ENCODE peak calls at places on chromosomes 1 and 21, in six cellular contexts. One of them, this sample, is unnamed.

GRCh38 chr1:25494952-25495351 is 48.5 kb upstream of the LDLRAP1 start:
- DNase-seq in IMR-90: no peak
- DNase-seq in mesendoderm: no peak
- DNase-seq in neuronal stem cell: no peak
- DNase-seq in H1: no peak
- DNase-seq in trophoblast cell: no peak
- DNase-seq in this sample: no peak

GRCh38 chr1:223045164-223045957 is 97.7 kb downstream of the TLR5 start:
- DNase-seq in IMR-90: no peak
- DNase-seq in mesendoderm: no peak
- DNase-seq in neuronal stem cell: no peak
- DNase-seq in H1: no peak
- DNase-seq in trophoblast cell: no peak
- DNase-seq in this sample: no peak

GRCh38 chr1:151056574-151056973 is 2.8 kb downstream of the CDC42SE1 start:
- DNase-seq in IMR-90: no peak
- DNase-seq in mesendoderm: no peak
- DNase-seq in neuronal stem cell: no peak
- DNase-seq in H1: no peak
- DNase-seq in trophoblast cell: no peak
- DNase-seq in this sample: no peak

GRCh38 chr21:14877581-14878228 is 187.1 kb downstream of the NRIP1 start:
- DNase-seq in IMR-90: peak
- DNase-seq in mesendoderm: no peak
- DNase-seq in neuronal stem cell: no peak
- DNase-seq in H1: no peak
- DNase-seq in trophoblast cell: no peak
- DNase-seq in this sample: no peak

GRCh38 chr1:21865943-21866628 is 54.0 kb downstream of the LDLRAD2 start:
- DNase-seq in IMR-90: no peak
- DNase-seq in mesendoderm: peak
- DNase-seq in neuronal stem cell: no peak
- DNase-seq in H1: peak
- DNase-seq in trophoblast cell: peak
- DNase-seq in this sample: peak

GRCh38 chr21:17769049-17769845 is 49.9 kb downstream of the C21orf91 start:
- DNase-seq in IMR-90: no peak
- DNase-seq in mesendoderm: no peak
- DNase-seq in neuronal stem cell: no peak
- DNase-seq in H1: no peak
- DNase-seq in trophoblast cell: no peak
- DNase-seq in this sample: no peak

GRCh38 chr1:6166221-6166620 is 13.9 kb downstream of the CHD5 start:
- DNase-seq in IMR-90: no peak
- DNase-seq in mesendoderm: no peak
- DNase-seq in neuronal stem cell: no peak
- DNase-seq in H1: no peak
- DNase-seq in trophoblast cell: no peak
- DNase-seq in this sample: no peak

GRCh38 chr1:119327066-119327435 is 41.5 kb upstream of the HAO2 start:
- DNase-seq in IMR-90: no peak
- DNase-seq in mesendoderm: peak
- DNase-seq in neuronal stem cell: no peak
- DNase-seq in H1: peak
- DNase-seq in trophoblast cell: no peak
- DNase-seq in this sample: peak

GRCh38 chr21:31988492-31989285 is 115.9 kb downstream of the HUNK start:
- DNase-seq in IMR-90: peak
- DNase-seq in mesendoderm: peak
- DNase-seq in neuronal stem cell: no peak
- DNase-seq in H1: no peak
- DNase-seq in trophoblast cell: no peak
- DNase-seq in this sample: peak

GRCh38 chr21:35974801-35975200 is 85.5 kb downstream of the SETD4 start:
- DNase-seq in IMR-90: peak
- DNase-seq in mesendoderm: no peak
- DNase-seq in neuronal stem cell: no peak
- DNase-seq in H1: no peak
- DNase-seq in trophoblast cell: no peak
- DNase-seq in this sample: no peak

GRCh38 chr1:25810341-25811299 is 9.1 kb upstream of the MTFR1L start:
- DNase-seq in IMR-90: peak
- DNase-seq in mesendoderm: peak
- DNase-seq in neuronal stem cell: peak
- DNase-seq in H1: peak
- DNase-seq in trophoblast cell: peak
- DNase-seq in this sample: peak

GRCh38 chr1:11107541-11107940 is 7.9 kb upstream of the EXOSC10 start:
- DNase-seq in IMR-90: no peak
- DNase-seq in mesendoderm: no peak
- DNase-seq in neuronal stem cell: no peak
- DNase-seq in H1: no peak
- DNase-seq in trophoblast cell: no peak
- DNase-seq in this sample: no peak

GRCh38 chr1:111448482-111448917 is 556 bp downstream of the WDR77 start:
- DNase-seq in IMR-90: peak
- DNase-seq in mesendoderm: peak
- DNase-seq in neuronal stem cell: no peak
- DNase-seq in H1: no peak
- DNase-seq in trophoblast cell: no peak
- DNase-seq in this sample: no peak

GRCh38 chr1:172638885-172639831 is 19.7 kb upstream of the FASLG start:
- DNase-seq in IMR-90: peak
- DNase-seq in mesendoderm: peak
- DNase-seq in neuronal stem cell: no peak
- DNase-seq in H1: no peak
- DNase-seq in trophoblast cell: peak
- DNase-seq in this sample: peak

GRCh38 chr21:41695513-41695912 is 71.3 kb downstream of the RIPK4 start:
- DNase-seq in IMR-90: no peak
- DNase-seq in mesendoderm: no peak
- DNase-seq in neuronal stem cell: no peak
- DNase-seq in H1: no peak
- DNase-seq in trophoblast cell: no peak
- DNase-seq in this sample: no peak

GRCh38 chr1:110024613-110025012 is 9.8 kb upstream of the STRIP1 start:
- DNase-seq in IMR-90: no peak
- DNase-seq in mesendoderm: no peak
- DNase-seq in neuronal stem cell: no peak
- DNase-seq in H1: no peak
- DNase-seq in trophoblast cell: no peak
- DNase-seq in this sample: no peak

GRCh38 chr1:201506573-201507567 is at the start of gene CSRP1:
- DNase-seq in IMR-90: peak
- DNase-seq in mesendoderm: peak
- DNase-seq in neuronal stem cell: no peak
- DNase-seq in H1: no peak
- DNase-seq in trophoblast cell: peak
- DNase-seq in this sample: peak

GRCh38 chr1:60245371-60245770 is 171.8 kb upstream of the C1orf87 start:
- DNase-seq in IMR-90: no peak
- DNase-seq in mesendoderm: no peak
- DNase-seq in neuronal stem cell: no peak
- DNase-seq in H1: no peak
- DNase-seq in trophoblast cell: no peak
- DNase-seq in this sample: no peak

GRCh38 chr1:215777370-215777925 is 210.3 kb downstream of the KCTD3 start:
- DNase-seq in IMR-90: peak
- DNase-seq in mesendoderm: no peak
- DNase-seq in neuronal stem cell: no peak
- DNase-seq in H1: no peak
- DNase-seq in trophoblast cell: no peak
- DNase-seq in this sample: peak

GRCh38 chr21:43622796-43623195 is 36.5 kb downstream of the HSF2BP start:
- DNase-seq in IMR-90: no peak
- DNase-seq in mesendoderm: no peak
- DNase-seq in neuronal stem cell: no peak
- DNase-seq in H1: no peak
- DNase-seq in trophoblast cell: no peak
- DNase-seq in this sample: no peak

GRCh38 chr1:110312188-110313121 is 26.7 kb upstream of the RBM15 start:
- DNase-seq in IMR-90: peak
- DNase-seq in mesendoderm: peak
- DNase-seq in neuronal stem cell: peak
- DNase-seq in H1: peak
- DNase-seq in trophoblast cell: peak
- DNase-seq in this sample: peak

GRCh38 chr1:116306837-116307442 is 66.1 kb upstream of the ATP1A1 start:
- DNase-seq in IMR-90: no peak
- DNase-seq in mesendoderm: no peak
- DNase-seq in neuronal stem cell: no peak
- DNase-seq in H1: no peak
- DNase-seq in trophoblast cell: no peak
- DNase-seq in this sample: no peak

GRCh38 chr1:10429868-10430215 is 391 bp upstream of the CENPS start:
- DNase-seq in IMR-90: peak
- DNase-seq in mesendoderm: no peak
- DNase-seq in neuronal stem cell: no peak
- DNase-seq in H1: no peak
- DNase-seq in trophoblast cell: no peak
- DNase-seq in this sample: no peak

GRCh38 chr1:38050397-38051141 is 4.0 kb upstream of the POU3F1 start:
- DNase-seq in IMR-90: peak
- DNase-seq in mesendoderm: no peak
- DNase-seq in neuronal stem cell: no peak
- DNase-seq in H1: no peak
- DNase-seq in trophoblast cell: no peak
- DNase-seq in this sample: no peak

GRCh38 chr1:173392895-173393654 is 84.1 kb upstream of the PRDX6 start:
- DNase-seq in IMR-90: peak
- DNase-seq in mesendoderm: peak
- DNase-seq in neuronal stem cell: no peak
- DNase-seq in H1: no peak
- DNase-seq in trophoblast cell: peak
- DNase-seq in this sample: peak

GRCh38 chr1:27542463-27543273 is 52.7 kb upstream of the WASF2 start:
- DNase-seq in IMR-90: peak
- DNase-seq in mesendoderm: peak
- DNase-seq in neuronal stem cell: no peak
- DNase-seq in H1: no peak
- DNase-seq in trophoblast cell: peak
- DNase-seq in this sample: peak

GRCh38 chr1:194067772-194068171 is 881.4 kb upstream of the B3GALT2 start:
- DNase-seq in IMR-90: no peak
- DNase-seq in mesendoderm: no peak
- DNase-seq in neuronal stem cell: no peak
- DNase-seq in H1: no peak
- DNase-seq in trophoblast cell: no peak
- DNase-seq in this sample: peak

GRCh38 chr1:208254862-208255261 is 10.7 kb upstream of the PLXNA2 start:
- DNase-seq in IMR-90: peak
- DNase-seq in mesendoderm: no peak
- DNase-seq in neuronal stem cell: no peak
- DNase-seq in H1: no peak
- DNase-seq in trophoblast cell: peak
- DNase-seq in this sample: peak

GRCh38 chr1:16420719-16421118 is 16.5 kb downstream of the SPATA21 start:
- DNase-seq in IMR-90: no peak
- DNase-seq in mesendoderm: no peak
- DNase-seq in neuronal stem cell: no peak
- DNase-seq in H1: no peak
- DNase-seq in trophoblast cell: no peak
- DNase-seq in this sample: no peak

GRCh38 chr1:7862211-7863060 is 9.6 kb upstream of the UTS2 start:
- DNase-seq in IMR-90: no peak
- DNase-seq in mesendoderm: no peak
- DNase-seq in neuronal stem cell: no peak
- DNase-seq in H1: no peak
- DNase-seq in trophoblast cell: no peak
- DNase-seq in this sample: no peak

DNA sequence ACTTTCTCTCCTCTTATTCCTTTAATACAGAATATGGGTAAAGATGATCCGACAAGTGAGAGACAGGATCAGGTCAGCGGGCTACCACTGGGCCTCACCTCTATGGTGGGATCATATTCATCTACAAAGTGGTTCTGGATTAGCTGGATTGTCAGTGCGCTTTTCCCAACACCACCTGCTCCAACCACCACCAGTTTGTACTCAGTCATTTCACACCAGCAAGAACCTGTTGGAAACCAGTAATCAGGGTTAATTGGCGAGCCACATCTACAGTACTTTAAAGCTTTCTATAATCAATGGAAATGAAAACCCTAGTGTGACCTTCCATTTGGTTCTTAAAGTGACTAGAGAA is 643 bp downstream of the NRAS start:
- DNase-seq in IMR-90: no peak
- DNase-seq in mesendoderm: no peak
- DNase-seq in neuronal stem cell: no peak
- DNase-seq in H1: no peak
- DNase-seq in trophoblast cell: no peak
- DNase-seq in this sample: no peak
- H3K4ac ChIP-seq in IMR-90: peak
- H3K4ac ChIP-seq in mesendoderm: peak
- H3K4ac ChIP-seq in neuronal stem cell: no peak
- H3K4ac ChIP-seq in H1: no peak
- H3K4ac ChIP-seq in trophoblast cell: peak
- H3K4ac ChIP-seq in this sample: peak

GRCh38 chr1:23561076-23561812 is 1.9 kb upstream of the ID3 start:
- DNase-seq in IMR-90: no peak
- DNase-seq in mesendoderm: no peak
- DNase-seq in neuronal stem cell: no peak
- DNase-seq in H1: no peak
- DNase-seq in trophoblast cell: no peak
- DNase-seq in this sample: peak
- H3K4me3 ChIP-seq in IMR-90: no peak
- H3K4me3 ChIP-seq in mesendoderm: no peak
- H3K4me3 ChIP-seq in neuronal stem cell: no peak
- H3K4me3 ChIP-seq in H1: no peak
- H3K4me3 ChIP-seq in trophoblast cell: no peak
- H3K4me3 ChIP-seq in this sample: no peak

GRCh38 chr21:44817506-44817880 is 369 bp downstream of the SUMO3 start:
- DNase-seq in IMR-90: peak
- DNase-seq in mesendoderm: peak
- DNase-seq in neuronal stem cell: peak
- DNase-seq in H1: peak
- DNase-seq in trophoblast cell: peak
- DNase-seq in this sample: peak
- H3K4ac ChIP-seq in IMR-90: peak
- H3K4ac ChIP-seq in mesendoderm: no peak
- H3K4ac ChIP-seq in neuronal stem cell: no peak
- H3K4ac ChIP-seq in H1: no peak
- H3K4ac ChIP-seq in trophoblast cell: peak
- H3K4ac ChIP-seq in this sample: peak

GRCh38 chr1:24189528-24189927 is 2.4 kb upstream of the IFNLR1 start:
- DNase-seq in IMR-90: no peak
- DNase-seq in mesendoderm: no peak
- DNase-seq in neuronal stem cell: no peak
- DNase-seq in H1: no peak
- DNase-seq in trophoblast cell: no peak
- DNase-seq in this sample: no peak

GRCh38 chr1:24185056-24185455 is 2.0 kb downstream of the IFNLR1 start:
- DNase-seq in IMR-90: no peak
- DNase-seq in mesendoderm: no peak
- DNase-seq in neuronal stem cell: no peak
- DNase-seq in H1: no peak
- DNase-seq in trophoblast cell: no peak
- DNase-seq in this sample: no peak

GRCh38 chr1:24186031-24186710 is 918 bp downstream of the IFNLR1 start:
- DNase-seq in IMR-90: no peak
- DNase-seq in mesendoderm: no peak
- DNase-seq in neuronal stem cell: no peak
- DNase-seq in H1: no peak
- DNase-seq in trophoblast cell: no peak
- DNase-seq in this sample: no peak

GRCh38 chr1:24186993-24187790 is at the start of gene IFNLR1:
- DNase-seq in IMR-90: no peak
- DNase-seq in mesendoderm: peak
- DNase-seq in neuronal stem cell: no peak
- DNase-seq in H1: peak
- DNase-seq in trophoblast cell: peak
- DNase-seq in this sample: peak

GRCh38 chr1:24186711-24186992 is 437 bp downstream of the IFNLR1 start:
- DNase-seq in IMR-90: no peak
- DNase-seq in mesendoderm: no peak
- DNase-seq in neuronal stem cell: no peak
- DNase-seq in H1: no peak
- DNase-seq in trophoblast cell: no peak
- DNase-seq in this sample: no peak
- H3K4me3 ChIP-seq in IMR-90: no peak
- H3K4me3 ChIP-seq in mesendoderm: peak
- H3K4me3 ChIP-seq in neuronal stem cell: peak
- H3K4me3 ChIP-seq in H1: peak
- H3K4me3 ChIP-seq in trophoblast cell: no peak
- H3K4me3 ChIP-seq in this sample: no peak

This sample was measured in mesenchymal stem cell.